ENCODE peak calls at places on chromosome 15, in eight cellular contexts. X, T, B, O, Q, M, W and V are unnamed samples.

GRCh38 chr15:60004846-60005351 is 788 bp downstream of the FOXB1 start:
- DNase-seq in X (no peak), T (no peak), B (peak; percentile 20), O (no peak), Q (no peak), M (no peak), W (no peak), V (no peak)

GRCh38 chr15:90553248-90553745 is 23.6 kb downstream of the CRTC3 start:
- DNase-seq in X (no peak), T (no peak), B (peak; percentile 97), O (no peak), Q (no peak), M (no peak), W (no peak), V (no peak)

GRCh38 chr15:64681424-64682024 is 93.9 kb downstream of the RBPMS2 start:
- DNase-seq in X (peak; percentile 85), T (no peak), B (peak; percentile 69), O (no peak), Q (no peak), M (peak; percentile 41), W (peak; percentile 20), V (peak; percentile 85)

GRCh38 chr15:99983894-99984293 is 250.7 kb upstream of the LYSMD4 start:
- DNase-seq in X (no peak), T (no peak), B (no peak), O (no peak), Q (no peak), M (no peak), W (no peak), V (no peak)

GRCh38 chr15:59299919-59300617 is 72.6 kb downstream of the MYO1E start:
- DNase-seq in X (no peak), T (peak; percentile 39), B (peak; percentile 100), O (peak; percentile 86), Q (no peak), M (peak; percentile 94), W (peak; percentile 95), V (no peak)

GRCh38 chr15:63080638-63081250 is 38.2 kb downstream of the TPM1 start:
- DNase-seq in X (no peak), T (no peak), B (no peak), O (no peak), Q (no peak), M (no peak), W (no peak), V (peak; percentile 29)

GRCh38 chr15:101499863-101500713 is 10.6 kb upstream of the PCSK6 start:
- DNase-seq in X (no peak), T (no peak), B (no peak), O (no peak), Q (no peak), M (no peak), W (peak; percentile 95), V (no peak)

GRCh38 chr15:95550702-95551101 is 779.8 kb upstream of the NR2F2 start:
- DNase-seq in X (no peak), T (no peak), B (no peak), O (no peak), Q (no peak), M (no peak), W (no peak), V (no peak)

GRCh38 chr15:91412529-91412928 is 312.5 kb downstream of the SV2B start:
- DNase-seq in X (no peak), T (no peak), B (no peak), O (no peak), Q (no peak), M (no peak), W (no peak), V (no peak)

GRCh38 chr15:63984331-63984730 is 62.0 kb downstream of the DAPK2 start:
- DNase-seq in X (no peak), T (no peak), B (no peak), O (no peak), Q (peak; percentile 69), M (no peak), W (no peak), V (no peak)

GRCh38 chr15:96882361-96882760 is 551.9 kb downstream of the NR2F2 start:
- DNase-seq in X (no peak), T (no peak), B (peak; percentile 10), O (no peak), Q (no peak), M (no peak), W (no peak), V (no peak)

GRCh38 chr15:31571676-31572075 is 245.0 kb downstream of the KLF13 start:
- DNase-seq in X (peak; percentile 34), T (no peak), B (no peak), O (no peak), Q (no peak), M (no peak), W (no peak), V (no peak)

GRCh38 chr15:70526221-70526973 is 237.0 kb downstream of the UACA start:
- DNase-seq in X (peak; percentile 55), T (no peak), B (peak; percentile 87), O (peak; percentile 70), Q (peak; percentile 82), M (peak; percentile 91), W (no peak), V (no peak)

GRCh38 chr15:66858423-66859207 is 156.6 kb downstream of the SMAD6 start:
- DNase-seq in X (no peak), T (no peak), B (no peak), O (no peak), Q (peak; percentile 4), M (no peak), W (no peak), V (no peak)

GRCh38 chr15:67135494-67135893 is 70.1 kb downstream of the SMAD3 start:
- DNase-seq in X (no peak), T (no peak), B (no peak), O (no peak), Q (no peak), M (no peak), W (no peak), V (no peak)

GRCh38 chr15:64452988-64453688 is 7.2 kb upstream of the ZNF609 start:
- DNase-seq in X (no peak), T (no peak), B (no peak), O (no peak), Q (no peak), M (no peak), W (no peak), V (peak; percentile 38)

GRCh38 chr15:31292391-31293020 is 34.1 kb upstream of the KLF13 start:
- DNase-seq in X (no peak), T (no peak), B (no peak), O (no peak), Q (peak; percentile 6), M (no peak), W (no peak), V (no peak)

GRCh38 chr15:29695486-29696167 is 126.6 kb downstream of the TJP1 start:
- DNase-seq in X (peak; percentile 19), T (no peak), B (no peak), O (no peak), Q (no peak), M (peak; percentile 24), W (no peak), V (no peak)